ENCODE peak calls at places on chromosomes 13 and 19, in four cellular contexts. M, V, N and R are unnamed samples.

GRCh38 chr19:58573658-58574164 is 576 bp upstream of the MZF1 start:
- DNase-seq in N (no peak), M (no peak), V (no peak), R (no peak)

GRCh38 chr13:95660981-95661581 is 15.9 kb upstream of the DNAJC3 start:
- DNase-seq in V (peak; percentile 39), M (peak; percentile 74), N (peak; percentile 56), R (peak; percentile 64)

GRCh38 chr19:41355035-41355434 is 1.3 kb upstream of the TGFB1 start:
- DNase-seq in N (no peak), M (no peak), V (no peak), R (no peak)

GRCh38 chr19:50300814-50301606 is 28.2 kb downstream of the KCNC3 start:
- DNase-seq in V (no peak), M (no peak), N (no peak), R (no peak)

GRCh38 chr19:6473652-6474051 is 7.9 kb downstream of the DENND1C start:
- DNase-seq in N (no peak), V (no peak), M (no peak), R (peak; percentile 76)

GRCh38 chr19:37564624-37565369 is 29.8 kb downstream of the ZNF571 start:
- DNase-seq in M (peak; percentile 27), N (no peak), V (no peak), R (no peak)

GRCh38 chr13:74978596-74978995 is 503.4 kb downstream of the TBC1D4 start:
- DNase-seq in V (no peak), N (no peak), M (peak; percentile 10), R (no peak)

GRCh38 chr13:111904701-111905608 is 162.0 kb upstream of the SOX1 start:
- DNase-seq in V (no peak), M (peak; percentile 28), N (no peak), R (no peak)

GRCh38 chr13:37735293-37735692 is 134.3 kb downstream of the TRPC4 start:
- DNase-seq in M (no peak), N (no peak), V (no peak), R (no peak)

GRCh38 chr13:82654851-82655517 is 1227.3 kb downstream of the SLITRK1 start:
- DNase-seq in N (no peak), V (no peak), M (no peak), R (no peak)

GRCh38 chr13:76725211-76725610 is 161.0 kb downstream of the KCTD12 start:
- DNase-seq in N (no peak), V (no peak), M (no peak), R (no peak)

GRCh38 chr19:23273594-23274412 is 23.6 kb upstream of the ZNF724 start:
- DNase-seq in N (peak; percentile 96), V (peak; percentile 93), M (peak; percentile 98), R (peak; percentile 95)

GRCh38 chr19:40278361-40279045 is 6.6 kb downstream of the AKT2 start:
- DNase-seq in N (no peak), M (no peak), V (no peak), R (no peak)

GRCh38 chr19:50607874-50608785 is 31.6 kb downstream of the SYT3 start:
- DNase-seq in M (peak; percentile 100), V (peak; percentile 92), N (peak; percentile 97), R (peak; percentile 95)

GRCh38 chr19:47429140-47429793 is 9.9 kb upstream of the MEIS3 start:
- DNase-seq in V (no peak), N (no peak), M (peak; percentile 75), R (no peak)

GRCh38 chr19:47428177-47428894 is 9.0 kb upstream of the MEIS3 start:
- DNase-seq in M (peak; percentile 100), V (peak; percentile 96), N (peak; percentile 100), R (peak; percentile 97)

GRCh38 chr19:47430041-47430802 is 10.9 kb upstream of the MEIS3 start:
- DNase-seq in V (no peak), N (peak; percentile 80), M (peak; percentile 79), R (peak; percentile 80)

GRCh38 chr19:47423203-47423882 is 4.0 kb upstream of the MEIS3 start:
- DNase-seq in V (no peak), N (no peak), M (no peak), R (no peak)

GRCh38 chr19:47427241-47428176 is 8.2 kb upstream of the MEIS3 start:
- DNase-seq in N (peak; percentile 87), M (peak; percentile 92), V (peak; percentile 86), R (peak; percentile 84)
- H3K27ac ChIP-seq in N (peak overlapping the region; percentile 60), M (peak overlapping the region; percentile 39), V (peak overlapping the region; percentile 74), R (peak overlapping the region; percentile 52)

DNA sequence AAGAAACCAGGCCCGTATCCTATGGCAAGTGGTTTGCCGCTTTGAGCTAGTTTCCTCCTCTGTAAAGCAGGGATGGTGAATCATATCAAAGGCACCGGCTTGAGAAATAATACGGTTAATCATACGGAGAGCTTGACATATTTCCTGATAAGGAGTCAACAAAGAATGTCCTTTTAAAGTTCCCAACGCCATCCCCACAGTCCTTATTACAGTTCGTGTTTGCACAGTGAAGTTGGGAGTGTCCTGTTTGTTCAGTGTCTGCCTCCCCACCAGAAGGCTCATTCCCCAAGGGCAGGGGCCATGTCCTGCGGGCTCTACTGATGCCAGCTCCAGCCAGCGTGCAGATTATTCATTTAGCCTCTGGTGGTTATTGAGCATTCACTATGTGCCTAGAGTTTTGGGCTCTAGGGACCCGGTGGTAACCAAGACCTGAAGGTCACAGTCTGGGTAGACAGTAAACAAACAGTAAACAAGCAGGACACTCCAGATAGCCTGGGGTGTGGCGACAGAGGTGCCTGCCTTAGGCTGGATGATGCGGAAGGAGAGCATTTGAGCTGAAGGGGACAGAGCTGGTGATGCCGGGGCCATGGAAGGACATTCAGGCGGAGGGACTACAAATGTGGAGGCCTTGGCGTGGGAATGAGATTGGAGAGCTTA is 6.3 kb downstream of the GRAMD1A start:
- DNase-seq in M (no peak), N (no peak), V (no peak), R (peak; percentile 82)
- TF ChIP-seq EZH2phosphoT487 in M (no peak), N (no peak), V (no peak), R (no peak)

GRCh38 chr19:35143231-35143715 is at the start of gene FXYD7:
- DNase-seq in M (peak; percentile 64), V (peak; percentile 66), N (peak; percentile 69), R (no peak)
- H2AFZ ChIP-seq in M (peak within 1 kb of the TSS; percentile 83), V (no peak within 1 kb of the TSS), N (peak within 1 kb of the TSS; percentile 97), R (no peak within 1 kb of the TSS)

DNA sequence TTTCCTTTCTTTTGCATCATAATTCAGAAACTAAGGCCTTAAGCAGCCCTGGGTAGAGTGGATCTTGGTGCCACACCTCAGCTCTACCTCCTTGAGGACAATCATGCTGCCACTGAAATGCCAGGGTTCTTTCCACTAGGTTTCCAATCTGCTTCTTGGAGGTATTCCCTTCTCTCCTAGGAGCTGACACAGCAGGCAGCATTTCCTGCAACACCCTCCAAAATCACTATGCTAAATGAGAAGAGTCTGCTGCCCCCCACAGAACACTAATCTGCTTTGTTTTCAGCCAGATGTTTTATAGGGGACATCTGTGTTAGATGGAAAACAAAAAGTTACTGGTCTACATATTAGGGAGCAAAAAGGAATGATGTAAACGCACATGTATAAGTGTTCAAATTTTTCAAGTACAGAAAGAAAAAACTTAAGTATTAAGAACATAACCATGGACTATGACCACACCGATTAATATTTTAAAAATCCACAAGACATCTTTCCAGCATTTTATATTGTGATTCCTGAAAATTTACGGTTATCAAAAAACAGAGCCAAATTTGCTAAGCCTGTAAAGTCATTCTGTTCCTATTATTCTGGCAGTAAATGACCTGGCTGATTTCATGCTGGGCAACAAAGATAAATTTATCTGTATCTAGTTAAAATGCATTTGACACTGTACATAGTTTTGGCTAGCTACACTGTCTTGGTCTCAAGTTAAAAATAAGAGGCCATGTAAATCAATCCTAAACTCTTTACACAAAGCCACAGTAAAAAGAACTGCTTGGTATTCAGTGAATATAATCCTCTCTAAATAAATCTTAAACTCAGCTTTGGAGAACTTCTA is 63.3 kb downstream of the DCLK1 start:
- DNase-seq in V (no peak), N (no peak), M (peak; percentile 37), R (no peak)
- H3K27ac ChIP-seq in V (no peak overlapping the region), N (no peak overlapping the region), M (peak overlapping the region; percentile 7), R (no peak overlapping the region)

DNA sequence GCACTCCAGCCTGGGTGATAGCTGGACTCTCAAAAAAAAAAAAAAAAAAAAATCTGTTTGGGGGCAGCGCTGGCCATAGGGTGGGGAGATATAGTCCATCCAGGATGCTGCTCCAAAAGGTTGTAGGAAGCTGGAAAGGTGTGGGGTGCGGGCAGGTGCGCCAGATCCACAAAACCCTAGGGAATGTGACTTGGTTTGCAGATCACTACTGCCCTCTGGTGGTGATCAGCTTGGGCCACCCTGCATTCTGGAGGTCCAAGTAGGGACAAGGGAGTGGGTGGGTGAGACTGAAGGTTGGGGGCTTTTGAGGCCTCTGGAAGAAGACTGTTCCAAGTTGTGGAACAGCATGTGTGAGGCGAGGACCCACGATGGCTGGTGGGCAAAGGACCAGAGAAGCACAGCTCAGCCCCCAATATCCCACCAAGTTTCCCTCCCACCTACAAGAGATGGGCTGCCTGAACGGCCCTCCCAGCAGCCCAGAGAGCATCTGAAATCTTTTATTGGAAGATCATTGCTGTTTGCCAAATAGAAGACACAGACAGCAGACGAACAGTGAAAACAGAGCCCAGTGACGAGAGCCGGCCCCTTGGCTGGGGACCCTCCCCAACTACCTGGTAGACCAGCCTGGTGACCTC is 10.4 kb upstream of the TYK2 start:
- DNase-seq in N (peak; percentile 81), V (peak; percentile 85), M (peak; percentile 92), R (peak; percentile 82)
- TF ChIP-seq EZH2phosphoT487 in N (no peak), V (no peak), M (no peak), R (no peak)

GRCh38 chr13:39910041-39910440 is 254.6 kb downstream of the COG6 start:
- DNase-seq in V (no peak), M (no peak), N (no peak), R (no peak)

GRCh38 chr13:39909634-39910033 is 254.2 kb downstream of the COG6 start:
- DNase-seq in N (no peak), M (no peak), V (peak; percentile 14), R (no peak)

GRCh38 chr13:39913339-39913738 is 257.9 kb downstream of the COG6 start:
- DNase-seq in V (no peak), N (no peak), M (no peak), R (no peak)

GRCh38 chr13:39913928-39914327 is 258.5 kb downstream of the COG6 start:
- DNase-seq in V (no peak), N (no peak), M (no peak), R (no peak)

GRCh38 chr13:39910833-39911232 is 255.4 kb downstream of the COG6 start:
- DNase-seq in N (no peak), V (no peak), M (no peak), R (no peak)
- H2AFZ ChIP-seq in N (no peak overlapping the region), V (no peak overlapping the region), M (no peak overlapping the region), R (no peak overlapping the region)

DNA sequence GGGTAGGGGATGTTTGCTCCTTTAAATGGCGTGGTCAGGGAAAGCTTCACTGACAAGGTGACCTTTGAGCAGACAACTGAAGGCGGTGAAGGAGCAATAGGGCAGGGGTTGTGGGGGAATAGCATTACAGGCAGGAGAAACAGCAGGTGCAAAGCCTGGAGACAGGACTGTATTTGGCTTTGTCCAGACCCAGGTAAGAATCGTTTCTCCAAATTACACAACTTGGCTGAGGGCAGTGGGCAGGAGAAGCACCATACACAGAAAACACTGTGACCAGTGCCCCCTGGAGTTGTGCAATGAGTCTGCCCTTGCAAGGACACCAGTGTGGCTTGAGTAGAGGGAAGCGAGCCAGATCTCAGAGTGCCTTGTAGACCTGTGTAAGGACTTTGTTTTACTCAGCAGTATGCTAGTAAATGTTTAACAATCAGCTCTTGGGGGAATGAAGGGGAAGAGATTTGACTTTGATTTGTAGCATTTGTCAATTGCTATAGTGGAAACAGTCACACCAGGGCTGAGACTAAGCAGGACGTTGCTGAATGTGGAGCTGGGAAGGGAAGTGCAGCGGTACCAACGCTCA is 360.0 kb downstream of the DCT start:
- DNase-seq in N (no peak), M (no peak), V (no peak), R (peak; percentile 60)
- H3K27ac ChIP-seq in N (no peak overlapping the region), M (no peak overlapping the region), V (no peak overlapping the region), R (peak overlapping the region; percentile 68)